ENCODE peak calls at places on chromosome 13, in four cellular contexts. One of them, this sample, is unnamed.

GRCh38 chr13:61954092-61954491 is 538.4 kb upstream of the PCDH20 start:
- DNase-seq in Kasumi-1: peak; percentile 71
- DNase-seq in HTR-8/SVneo: peak; percentile 2
- DNase-seq in endothelial cell: no peak
- DNase-seq in this sample: no peak

GRCh38 chr13:36975172-36975571 is 24.0 kb downstream of the ALG5 start:
- DNase-seq in Kasumi-1: no peak
- DNase-seq in HTR-8/SVneo: no peak
- DNase-seq in endothelial cell: no peak
- DNase-seq in this sample: no peak

GRCh38 chr13:59480857-59481256 is 682.9 kb downstream of the DIAPH3 start:
- DNase-seq in Kasumi-1: no peak
- DNase-seq in HTR-8/SVneo: no peak
- DNase-seq in endothelial cell: no peak
- DNase-seq in this sample: no peak

GRCh38 chr13:32639502-32640105 is 53.4 kb downstream of the PDS5B start:
- DNase-seq in Kasumi-1: peak; percentile 54
- DNase-seq in HTR-8/SVneo: peak; percentile 18
- DNase-seq in endothelial cell: peak; percentile 26
- DNase-seq in this sample: peak; percentile 54

GRCh38 chr13:63088226-63088625 is 1672.6 kb upstream of the PCDH20 start:
- DNase-seq in Kasumi-1: no peak
- DNase-seq in HTR-8/SVneo: no peak
- DNase-seq in endothelial cell: no peak
- DNase-seq in this sample: peak; percentile 27

GRCh38 chr13:42600943-42601342 is 27.0 kb downstream of the TNFSF11 start:
- DNase-seq in Kasumi-1: no peak
- DNase-seq in HTR-8/SVneo: no peak
- DNase-seq in endothelial cell: no peak
- DNase-seq in this sample: no peak

GRCh38 chr13:35573639-35574038 is 97.2 kb upstream of the MAB21L1 start:
- DNase-seq in Kasumi-1: no peak
- DNase-seq in HTR-8/SVneo: no peak
- DNase-seq in endothelial cell: no peak
- DNase-seq in this sample: no peak

GRCh38 chr13:25692156-25692555 is 320.4 kb downstream of the ATP8A2 start:
- DNase-seq in Kasumi-1: no peak
- DNase-seq in HTR-8/SVneo: no peak
- DNase-seq in endothelial cell: no peak
- DNase-seq in this sample: no peak

GRCh38 chr13:42990147-42990990 is 1.7 kb downstream of the EPSTI1 start:
- DNase-seq in Kasumi-1: no peak
- DNase-seq in HTR-8/SVneo: no peak
- DNase-seq in endothelial cell: no peak
- DNase-seq in this sample: no peak

GRCh38 chr13:27183561-27184147 is 12.0 kb upstream of the USP12 start:
- DNase-seq in Kasumi-1: no peak
- DNase-seq in HTR-8/SVneo: no peak
- DNase-seq in endothelial cell: no peak
- DNase-seq in this sample: no peak

GRCh38 chr13:44899967-44900366 is 89.3 kb downstream of the NUFIP1 start:
- DNase-seq in Kasumi-1: no peak
- DNase-seq in HTR-8/SVneo: no peak
- DNase-seq in endothelial cell: no peak
- DNase-seq in this sample: no peak

GRCh38 chr13:24747248-24748151 is 16.5 kb upstream of the RNF17 start:
- DNase-seq in Kasumi-1: no peak
- DNase-seq in HTR-8/SVneo: no peak
- DNase-seq in endothelial cell: peak; percentile 31
- DNase-seq in this sample: no peak

GRCh38 chr13:59533561-59534337 is 630.0 kb downstream of the DIAPH3 start:
- DNase-seq in Kasumi-1: no peak
- DNase-seq in HTR-8/SVneo: peak; percentile 10
- DNase-seq in endothelial cell: no peak
- DNase-seq in this sample: no peak

GRCh38 chr13:106617561-106617960 is 49.6 kb upstream of the ARGLU1 start:
- DNase-seq in Kasumi-1: no peak
- DNase-seq in HTR-8/SVneo: no peak
- DNase-seq in endothelial cell: no peak
- DNase-seq in this sample: no peak

GRCh38 chr13:112444001-112444311 is 67.8 kb downstream of the SPACA7 start:
- DNase-seq in Kasumi-1: peak; percentile 45
- DNase-seq in HTR-8/SVneo: peak; percentile 56
- DNase-seq in endothelial cell: peak; percentile 89
- DNase-seq in this sample: peak; percentile 78

GRCh38 chr13:74575729-74576125 is 441.5 kb upstream of the KLF12 start:
- DNase-seq in Kasumi-1: peak; percentile 9
- DNase-seq in HTR-8/SVneo: peak; percentile 21
- DNase-seq in endothelial cell: peak; percentile 88
- DNase-seq in this sample: peak; percentile 95

GRCh38 chr13:52984881-52985363 is 43.7 kb upstream of the OLFM4 start:
- DNase-seq in Kasumi-1: no peak
- DNase-seq in HTR-8/SVneo: no peak
- DNase-seq in endothelial cell: no peak
- DNase-seq in this sample: no peak

GRCh38 chr13:48561461-48562224 is 28.8 kb upstream of the RCBTB2 start:
- DNase-seq in Kasumi-1: no peak
- DNase-seq in HTR-8/SVneo: no peak
- DNase-seq in endothelial cell: no peak
- DNase-seq in this sample: no peak

GRCh38 chr13:98896083-98896867 is 81.6 kb downstream of the DOCK9 start:
- DNase-seq in Kasumi-1: no peak
- DNase-seq in HTR-8/SVneo: no peak
- DNase-seq in endothelial cell: no peak
- DNase-seq in this sample: no peak

GRCh38 chr13:98173431-98173921 is 3.6 kb downstream of the RNF113B start:
- DNase-seq in Kasumi-1: no peak
- DNase-seq in HTR-8/SVneo: peak; percentile 22
- DNase-seq in endothelial cell: no peak
- DNase-seq in this sample: no peak

GRCh38 chr13:64640002-64640401 is 2590.1 kb downstream of the PCDH9 start:
- DNase-seq in Kasumi-1: no peak
- DNase-seq in HTR-8/SVneo: no peak
- DNase-seq in endothelial cell: no peak
- DNase-seq in this sample: no peak

This sample was measured in BE2C.